ENCODE peak calls at places on chromosomes 16 and 17, in six cellular contexts. W, I, E, Y, M and K are unnamed samples.
A peak's percentile ranks its signal among the peaks of the same experiment; 100 is the strongest.

GRCh38 chr17:79365836-79366831 is 244.7 kb downstream of the RBFOX3 start:
- DNase-seq in W (no peak), I (no peak), E (no peak), Y (no peak), M (no peak), K (no peak)

GRCh38 chr17:13337864-13338371 is 263.8 kb downstream of the HS3ST3A1 start:
- DNase-seq in W (peak; percentile 64), I (peak; percentile 67), E (no peak), Y (no peak), M (no peak), K (no peak)

GRCh38 chr16:30875881-30876791 is 17.7 kb downstream of the BCL7C start:
- DNase-seq in W (no peak), I (no peak), E (peak; percentile 35), Y (no peak), M (no peak), K (no peak)

GRCh38 chr17:36149296-36149820 is 27.1 kb downstream of the TBC1D3B start:
- DNase-seq in W (peak; percentile 58), I (peak; percentile 57), E (no peak), Y (peak; percentile 24), M (peak; percentile 31), K (no peak)

GRCh38 chr16:4087990-4088577 is 28.2 kb downstream of the ADCY9 start:
- DNase-seq in W (peak; percentile 17), I (no peak), E (no peak), Y (no peak), M (no peak), K (no peak)

GRCh38 chr16:79307214-79307613 is 293.3 kb downstream of the MAF start:
- DNase-seq in W (peak; percentile 68), I (no peak), E (no peak), Y (peak; percentile 48), M (no peak), K (no peak)

GRCh38 chr16:28280881-28281836 is 11.2 kb upstream of the SBK1 start:
- DNase-seq in W (no peak), I (no peak), E (peak; percentile 6), Y (no peak), M (no peak), K (no peak)

GRCh38 chr17:44069974-44070454 is 521 bp upstream of the G6PC3 start:
- DNase-seq in W (no peak), I (no peak), E (peak; percentile 53), Y (no peak), M (no peak), K (no peak)

GRCh38 chr16:58019866-58020538 is 5.6 kb upstream of the MMP15 start:
- DNase-seq in W (no peak), I (no peak), E (no peak), Y (no peak), M (no peak), K (no peak)

GRCh38 chr17:47687748-47688147 is 6.2 kb upstream of the TBKBP1 start:
- DNase-seq in W (no peak), I (no peak), E (no peak), Y (no peak), M (no peak), K (no peak)

GRCh38 chr16:1300664-1301476 is 8.6 kb upstream of the UBE2I start:
- DNase-seq in W (peak; percentile 84), I (no peak), E (no peak), Y (peak; percentile 74), M (no peak), K (no peak)
- H3K4me3 ChIP-seq in W (no peak overlapping the region), I (no peak overlapping the region), E (no peak overlapping the region), Y (no peak overlapping the region), M (no peak overlapping the region), K (no peak overlapping the region)

GRCh38 chr17:19915579-19915978 is 47.8 kb upstream of the ULK2 start:
- DNase-seq in W (no peak), I (no peak), E (no peak), Y (no peak), M (no peak), K (no peak)
- H3K36me3 ChIP-seq in W (no peaks in the 10 kb centered on the region), I (peaks cover 7% of the 10 kb centered on the region), E (peaks cover 31% of the 10 kb centered on the region), Y (peaks cover 41% of the 10 kb centered on the region), M (no peaks in the 10 kb centered on the region), K (no peaks in the 10 kb centered on the region)

GRCh38 chr16:276360-277077 is 775 bp upstream of the RGS11 start:
- DNase-seq in W (no peak), I (no peak), E (no peak), Y (no peak), M (no peak), K (no peak)
- H3K4me3 ChIP-seq in W (no peak overlapping the region), I (no peak overlapping the region), E (no peak overlapping the region), Y (peak overlapping the region; percentile 53), M (no peak overlapping the region), K (no peak overlapping the region)

GRCh38 chr17:41767324-41768042 is 19.0 kb downstream of the JUP start:
- DNase-seq in W (no peak), I (no peak), E (no peak), Y (no peak), M (no peak), K (no peak)
- H3K36me3 ChIP-seq in W (no peaks in the 10 kb centered on the region), I (peaks cover 8% of the 10 kb centered on the region), E (peaks cover 20% of the 10 kb centered on the region), Y (peaks cover 87% of the 10 kb centered on the region), M (peaks cover 2% of the 10 kb centered on the region), K (peaks cover 9% of the 10 kb centered on the region)

GRCh38 chr17:2563543-2563942 is 29.9 kb upstream of the PAFAH1B1 start:
- DNase-seq in W (no peak), I (no peak), E (no peak), Y (no peak), M (no peak), K (no peak)

GRCh38 chr17:2560658-2561057 is 32.8 kb upstream of the PAFAH1B1 start:
- DNase-seq in W (no peak), I (no peak), E (peak; percentile 64), Y (no peak), M (no peak), K (no peak)

GRCh38 chr17:2562162-2562858 is 31.1 kb upstream of the PAFAH1B1 start:
- DNase-seq in W (no peak), I (no peak), E (no peak), Y (no peak), M (no peak), K (no peak)

GRCh38 chr17:2564876-2565275 is 28.6 kb upstream of the PAFAH1B1 start:
- DNase-seq in W (no peak), I (peak; percentile 10), E (peak; percentile 98), Y (no peak), M (no peak), K (peak; percentile 26)

DNA sequence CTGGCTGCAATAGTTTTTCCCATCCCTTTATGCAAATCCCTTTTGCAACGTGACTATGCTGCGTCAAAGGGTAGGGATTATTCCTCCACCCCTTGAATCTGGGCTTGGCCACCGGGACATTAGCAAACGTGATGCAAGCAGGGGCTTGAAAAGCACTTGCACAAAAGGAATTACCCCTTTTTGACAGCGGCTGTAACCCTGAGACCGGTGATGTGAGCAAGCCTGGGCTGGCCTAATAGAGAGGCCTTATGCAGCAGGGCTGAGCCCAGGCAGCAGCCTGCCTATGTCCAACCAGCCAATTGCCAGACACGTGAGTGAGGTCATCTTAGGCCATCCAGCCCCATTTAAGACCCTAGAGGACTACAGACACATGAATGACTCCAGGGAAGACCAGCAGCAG is 30.4 kb upstream of the PAFAH1B1 start:
- DNase-seq in W (no peak), I (no peak), E (no peak), Y (no peak), M (no peak), K (no peak)
- H3K4me3 ChIP-seq in W (no peak overlapping the region), I (no peak overlapping the region), E (no peak overlapping the region), Y (no peak overlapping the region), M (no peak overlapping the region), K (no peak overlapping the region)

GRCh38 chr16:50791522-50791921 is 49.6 kb downstream of the CYLD start:
- DNase-seq in W (no peak), I (no peak), E (no peak), Y (no peak), M (no peak), K (no peak)
- H3K36me3 ChIP-seq in W (no peaks in the 10 kb centered on the region), I (peaks cover 9% of the 10 kb centered on the region), E (no peaks in the 10 kb centered on the region), Y (peaks cover 57% of the 10 kb centered on the region), M (no peaks in the 10 kb centered on the region), K (no peaks in the 10 kb centered on the region)

DNA sequence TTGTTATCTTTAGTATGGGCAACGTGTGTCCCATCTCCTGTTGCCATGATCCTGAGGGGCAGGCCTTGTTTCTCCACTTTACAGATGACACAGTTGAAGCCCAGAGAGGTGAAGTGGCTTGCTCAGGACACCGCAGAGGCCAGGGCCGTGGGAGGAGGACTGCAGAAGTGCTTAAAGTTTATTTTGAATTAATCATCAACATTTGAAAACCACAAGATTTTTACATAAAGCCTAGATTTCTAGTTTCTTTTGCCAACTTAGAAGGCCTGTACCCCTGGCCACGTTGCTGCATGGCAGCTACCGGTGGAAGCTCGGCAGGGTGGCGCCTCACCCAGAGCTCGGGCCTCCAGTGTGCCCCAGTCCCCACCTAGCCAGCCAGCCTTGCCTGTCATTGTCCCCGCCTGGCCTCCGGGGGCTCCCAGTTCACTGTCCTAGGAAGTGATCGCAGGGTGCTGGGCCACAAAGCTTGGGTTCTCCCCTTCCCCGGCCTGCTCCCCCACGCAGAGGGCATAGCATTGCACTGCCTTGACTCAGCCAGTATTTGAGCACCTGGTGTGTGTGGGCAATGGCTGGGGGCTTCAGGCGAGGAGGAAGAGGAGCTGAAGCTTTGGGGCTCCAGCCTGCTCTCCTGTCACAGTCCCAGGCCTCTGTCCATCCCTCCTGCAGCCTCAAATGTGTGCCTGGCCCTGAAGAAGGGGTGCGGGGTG is 14.8 kb upstream of the ADCY7 start:
- DNase-seq in W (peak; percentile 30), I (peak; percentile 96), E (no peak), Y (no peak), M (no peak), K (peak; percentile 61)
- H3K4me3 ChIP-seq in W (no peak overlapping the region), I (no peak overlapping the region), E (no peak overlapping the region), Y (no peak overlapping the region), M (no peak overlapping the region), K (no peak overlapping the region)

DNA sequence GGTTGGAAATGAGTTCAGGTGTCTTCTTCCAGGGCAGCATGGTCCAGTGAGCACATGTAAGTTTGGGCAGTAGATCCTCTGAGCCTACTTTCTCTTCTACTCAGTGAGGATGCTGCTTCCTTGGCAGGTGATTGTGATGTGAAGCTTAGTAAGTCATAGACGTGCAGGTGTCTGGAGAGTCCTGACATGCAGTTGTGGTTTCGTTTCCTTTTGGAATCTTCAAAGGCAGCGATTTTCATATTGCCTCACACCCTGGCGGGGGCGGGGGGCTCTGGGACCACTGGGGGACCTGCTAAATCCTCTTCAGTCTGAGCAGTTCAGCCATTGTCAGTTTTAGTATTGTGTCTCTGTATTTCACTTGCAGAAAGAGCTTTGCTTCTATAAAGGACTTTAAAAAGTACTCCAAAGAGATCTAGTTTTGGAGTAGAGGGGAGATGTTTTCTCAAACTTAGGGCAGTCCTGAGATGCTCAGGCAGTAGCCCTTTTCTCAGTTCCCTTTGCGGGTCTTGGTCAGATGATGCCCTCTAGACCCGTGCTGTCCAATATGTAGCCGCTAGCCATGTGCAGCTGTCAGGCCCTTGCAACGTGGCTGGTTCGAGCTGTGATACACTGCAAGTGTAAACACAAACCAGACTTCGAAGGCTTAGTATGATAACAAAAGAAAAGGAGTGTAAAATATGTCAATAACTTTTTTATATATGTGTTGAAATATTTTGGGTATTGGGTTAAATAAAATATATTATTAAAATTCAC is 4.0 kb upstream of the CDK5R1 start:
- DNase-seq in W (peak; percentile 53), I (no peak), E (no peak), Y (no peak), M (no peak), K (no peak)
- H3K36me3 ChIP-seq in W (no peaks in the 10 kb centered on the region), I (peaks cover 43% of the 10 kb centered on the region), E (peaks cover 22% of the 10 kb centered on the region), Y (peaks cover 40% of the 10 kb centered on the region), M (no peaks in the 10 kb centered on the region), K (peaks cover 3% of the 10 kb centered on the region)